ENCODE peak calls at places on chromosomes 11 and 22, in four cellular contexts. Y is germinal center, J is immature natural killer cell, E is EL. G is an unnamed sample.

GRCh38 chr11:60710482-60710881 is 11.1 kb downstream of the MS4A8 start:
- DNase-seq in Y (no peak), J (no peak), E (no peak), G (no peak)

GRCh38 chr11:64251986-64252837 is 882 bp downstream of the PLCB3 start:
- DNase-seq in Y (peak), J (no peak), E (peak), G (no peak)

GRCh38 chr11:31692466-31692865 is 118.7 kb downstream of the PAX6 start:
- DNase-seq in Y (no peak), J (no peak), E (no peak), G (no peak)

GRCh38 chr11:106077609-106078517 is at the start of gene AASDHPPT:
- DNase-seq in Y (no peak), J (no peak), E (peak), G (no peak)

GRCh38 chr22:23898006-23898974 is 4.1 kb downstream of the MIF start:
- DNase-seq in Y (no peak), J (no peak), E (no peak), G (no peak)

GRCh38 chr11:61347916-61348461 is 13.7 kb downstream of the CYB561A3 start:
- DNase-seq in Y (no peak), J (no peak), E (peak), G (no peak)

GRCh38 chr11:87970762-87971161 is 204.5 kb downstream of the RAB38 start:
- DNase-seq in Y (no peak), J (no peak), E (no peak), G (no peak)

GRCh38 chr11:45803981-45804805 is 756 bp upstream of the SLC35C1 start:
- DNase-seq in Y (peak), J (peak), E (peak), G (peak)

GRCh38 chr11:94794287-94795168 is 26.4 kb downstream of the AMOTL1 start:
- DNase-seq in Y (no peak), J (no peak), E (peak), G (no peak)

GRCh38 chr22:42596863-42597530 is 17.7 kb downstream of the POLDIP3 start:
- DNase-seq in Y (no peak), J (no peak), E (no peak), G (no peak)

GRCh38 chr22:24894220-24894975 is 52.1 kb downstream of the LHFPL7 start:
- DNase-seq in Y (no peak), J (no peak), E (peak), G (no peak)

GRCh38 chr11:74559110-74559933 is 33.1 kb upstream of the POLD3 start:
- DNase-seq in Y (no peak), J (no peak), E (no peak), G (no peak)

GRCh38 chr11:78406568-78407196 is 10.9 kb downstream of the GAB2 start:
- DNase-seq in Y (no peak), J (no peak), E (peak), G (no peak)

GRCh38 chr22:17397756-17398155 is 28.5 kb downstream of the CECR2 start:
- DNase-seq in Y (no peak), J (no peak), E (no peak), G (no peak)

GRCh38 chr11:117187428-117187798 is 8.9 kb downstream of the SIDT2 start:
- DNase-seq in Y (no peak), J (no peak), E (no peak), G (no peak)

GRCh38 chr11:75474240-75474639 is 41.2 kb upstream of the KLHL35 start:
- DNase-seq in Y (no peak), J (no peak), E (no peak), G (peak)

GRCh38 chr22:35900483-35901168 is 128.0 kb downstream of the RBFOX2 start:
- DNase-seq in Y (no peak), J (no peak), E (peak), G (peak)

GRCh38 chr11:15107730-15108515 is 6.8 kb upstream of the INSC start:
- DNase-seq in Y (no peak), J (no peak), E (peak), G (no peak)

GRCh38 chr11:19919050-19919561 is 206.5 kb downstream of the NAV2 start:
- DNase-seq in Y (no peak), J (no peak), E (peak), G (no peak)